ENCODE peak calls at places on chromosome 2, in nine cellular contexts. V, L, N, G, D, I, O, Q and P are unnamed samples.

GRCh38 chr2:168798076-168798887 is 4.2 kb upstream of the NOSTRIN start:
- DNase-seq in Q (no peak), O (no peak), I (no peak), V (peak), D (no peak), L (no peak), N (peak), G (no peak), P (peak)

GRCh38 chr2:30325542-30326328 is 94.4 kb downstream of the LBH start:
- DNase-seq in G (no peak), N (no peak), Q (no peak), I (no peak), O (no peak), V (no peak), D (no peak), L (no peak), P (no peak)

GRCh38 chr2:156675896-156676295 is 239.7 kb downstream of the GPD2 start:
- DNase-seq in I (no peak), V (no peak), N (no peak), Q (no peak), O (no peak), L (no peak), D (no peak), G (no peak), P (no peak)

GRCh38 chr2:60275958-60276357 is 277.5 kb downstream of the BCL11A start:
- DNase-seq in G (no peak), I (no peak), Q (no peak), L (no peak), N (no peak), V (peak), D (no peak), O (no peak), P (peak)

GRCh38 chr2:11771971-11772615 is 25.7 kb downstream of the LPIN1 start:
- DNase-seq in D (no peak), I (no peak), Q (no peak), N (no peak), O (no peak), G (no peak), V (no peak), L (no peak), P (no peak)

GRCh38 chr2:12099374-12099773 is 352.9 kb downstream of the LPIN1 start:
- DNase-seq in V (no peak), D (no peak), I (no peak), N (no peak), O (no peak), L (no peak), Q (no peak), G (no peak), P (no peak)

GRCh38 chr2:42064417-42064942 is 16.7 kb downstream of the PKDCC start:
- DNase-seq in L (no peak), V (no peak), O (no peak), G (no peak), D (peak), I (no peak), N (peak), Q (no peak), P (no peak)

GRCh38 chr2:210688071-210688470 is 131.7 kb downstream of the CPS1 start:
- DNase-seq in O (no peak), L (no peak), Q (no peak), D (no peak), I (no peak), G (no peak), V (no peak), N (no peak), P (no peak)

GRCh38 chr2:529425-529824 is 147.8 kb downstream of the TMEM18 start:
- DNase-seq in G (peak), L (no peak), I (no peak), D (no peak), N (peak), Q (no peak), O (no peak), V (peak), P (no peak)

GRCh38 chr2:29723255-29724001 is 198.0 kb downstream of the ALK start:
- DNase-seq in Q (no peak), L (no peak), D (no peak), G (no peak), N (no peak), O (no peak), V (no peak), I (no peak), P (no peak)

GRCh38 chr2:28442328-28442727 is 49.7 kb downstream of the FOSL2 start:
- DNase-seq in G (no peak), D (no peak), L (no peak), I (no peak), V (no peak), O (no peak), N (no peak), Q (no peak), P (no peak)

GRCh38 chr2:127630409-127631183 is 15.4 kb upstream of the GPR17 start:
- DNase-seq in G (no peak), D (no peak), V (no peak), N (no peak), Q (peak), O (no peak), L (no peak), I (no peak), P (no peak)

GRCh38 chr2:95007061-95007609 is 18.4 kb upstream of the MAL start:
- DNase-seq in G (no peak), N (no peak), L (no peak), D (no peak), Q (no peak), O (no peak), V (no peak), I (no peak), P (no peak)

GRCh38 chr2:16166327-16166981 is 226.1 kb downstream of the MYCN start:
- DNase-seq in V (peak), D (no peak), L (no peak), N (no peak), I (no peak), Q (no peak), O (no peak), G (no peak), P (no peak)

GRCh38 chr2:180324191-180324590 is 317.1 kb upstream of the CWC22 start:
- DNase-seq in V (no peak), D (no peak), N (peak), O (no peak), L (no peak), G (no peak), I (no peak), Q (no peak), P (no peak)

GRCh38 chr2:226300487-226300886 is 499.1 kb downstream of the IRS1 start:
- DNase-seq in D (no peak), G (no peak), L (no peak), I (no peak), N (no peak), Q (no peak), O (no peak), V (no peak), P (no peak)

GRCh38 chr2:10544252-10544651 is 96.1 kb upstream of the ODC1 start:
- DNase-seq in G (no peak), O (no peak), D (no peak), L (no peak), Q (no peak), I (peak), V (no peak), N (no peak), P (no peak)

GRCh38 chr2:38152093-38152492 is 76.1 kb upstream of the CYP1B1 start:
- DNase-seq in O (no peak), L (no peak), N (no peak), Q (no peak), G (no peak), D (no peak), I (no peak), V (no peak), P (no peak)

GRCh38 chr2:96262306-96262705 is 3.5 kb downstream of the TMEM127 start:
- DNase-seq in L (no peak), G (no peak), V (no peak), D (no peak), N (no peak), I (no peak), O (no peak), Q (no peak), P (no peak)

GRCh38 chr2:241983571-241984270 is 114.2 kb downstream of the RTP5 start:
- DNase-seq in O (no peak), I (no peak), D (no peak), N (no peak), Q (no peak), G (no peak), V (no peak), L (no peak), P (peak)

GRCh38 chr2:67318966-67319590 is 78.1 kb upstream of the ETAA1 start:
- DNase-seq in I (no peak), Q (no peak), O (no peak), D (no peak), V (no peak), L (no peak), G (no peak), N (no peak), P (no peak)

GRCh38 chr2:216677439-216678097 is 17.8 kb downstream of the IGFBP5 start:
- DNase-seq in Q (no peak), I (no peak), O (no peak), N (no peak), D (no peak), V (no peak), L (no peak), G (no peak), P (no peak)

GRCh38 chr2:102037681-102038080 is 45.9 kb downstream of the IL1R2 start:
- DNase-seq in I (no peak), Q (peak), V (no peak), D (no peak), O (no peak), L (no peak), N (peak), G (no peak), P (no peak)

GRCh38 chr2:240685771-240686371 is 3.2 kb upstream of the AQP12B start:
- DNase-seq in G (no peak), O (no peak), L (no peak), V (peak), Q (no peak), D (no peak), I (no peak), N (no peak), P (peak)

GRCh38 chr2:201470821-201471731 is 19.5 kb downstream of the STRADB start:
- DNase-seq in V (peak), L (no peak), O (no peak), I (no peak), G (no peak), D (peak), N (peak), Q (no peak), P (peak)

DNA sequence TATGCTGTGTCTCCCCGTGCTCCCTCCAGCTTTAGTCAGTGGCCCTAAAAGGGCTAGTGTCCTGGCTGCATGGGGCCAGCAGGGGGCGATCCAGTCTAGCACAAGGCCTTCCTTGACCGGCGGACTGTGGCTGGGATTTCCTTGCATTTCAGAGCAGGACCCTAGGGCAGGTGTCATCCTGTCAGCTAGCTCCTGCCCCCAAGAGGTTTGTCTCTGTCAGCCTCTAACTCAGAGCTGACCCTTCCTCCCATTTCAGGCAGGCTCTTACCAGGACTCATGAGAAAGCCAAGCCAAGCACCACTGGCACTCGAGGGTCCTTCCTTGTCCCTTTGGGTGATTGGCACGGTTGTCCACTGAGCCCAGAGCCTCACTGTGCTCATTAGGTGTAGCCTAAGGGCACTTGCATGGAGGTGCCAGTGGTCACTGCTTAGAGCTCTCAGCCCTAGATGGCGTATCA is 140.3 kb downstream of the RPIA start:
- DNase-seq in N (peak), D (peak), Q (no peak), G (peak), O (no peak), V (peak), I (peak), L (no peak), P (no peak)
- TF ChIP-seq CTCF in N (peak), D (peak), Q (no peak), G (peak), O (peak), V (peak), I (no peak), L (no peak), P (peak)

GRCh38 chr2:64661770-64662169 is 8.1 kb upstream of the SERTAD2 start:
- DNase-seq in I (no peak), D (no peak), L (no peak), O (no peak), Q (no peak), N (no peak), V (no peak), G (peak), P (no peak)
- TF ChIP-seq CTCF in I (no peak), D (no peak), L (no peak), O (no peak), Q (no peak), N (no peak), V (no peak), G (peak), P (no peak)

DNA sequence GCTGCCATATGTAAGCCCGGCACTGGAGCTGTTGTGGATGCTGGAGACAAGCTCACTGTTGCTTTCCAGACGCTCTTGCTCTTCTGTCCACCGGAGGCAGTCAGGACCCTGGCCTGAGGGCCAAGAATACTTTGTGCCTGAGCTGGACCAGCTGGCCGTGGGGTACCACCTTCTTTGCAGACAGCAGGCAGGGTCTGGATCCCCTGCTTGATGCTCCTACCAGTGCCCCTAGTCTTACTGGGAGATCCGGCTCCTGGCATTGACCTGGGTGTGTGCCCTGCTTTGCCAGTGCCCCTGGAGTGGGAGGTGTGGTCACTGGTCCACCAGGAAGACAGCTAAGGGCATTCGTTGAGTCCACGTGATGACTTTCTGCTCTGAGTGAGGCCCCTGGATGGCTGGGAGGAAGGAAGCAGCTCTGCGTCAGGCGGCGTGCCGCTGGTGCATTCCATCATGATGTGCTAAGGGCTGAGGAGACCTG is 59.3 kb downstream of the LRRFIP1 start:
- DNase-seq in O (no peak), Q (peak), D (no peak), I (no peak), L (no peak), V (peak), N (peak), G (no peak), P (peak)
- TF ChIP-seq CTCF in O (peak), Q (peak), D (peak), I (no peak), L (no peak), V (peak), N (peak), G (peak), P (peak)

GRCh38 chr2:75574106-75574505 is 13.4 kb upstream of the EVA1A start:
- DNase-seq in D (peak), I (no peak), G (no peak), O (no peak), L (no peak), V (no peak), N (no peak), Q (no peak), P (no peak)
- TF ChIP-seq CTCF in D (peak), I (no peak), G (no peak), O (no peak), L (no peak), V (no peak), N (no peak), Q (no peak), P (peak)